ENCODE peak calls at places on chromosomes 7 and 10, in eight cellular contexts. One of them, this sample, is unnamed.

GRCh38 chr10:73892314-73893080 is 18.1 kb upstream of the CAMK2G start:
- DNase-seq in GM04503: no peak
- DNase-seq in RCC 7860: no peak
- DNase-seq in nephron progenitor cell: no peak
- DNase-seq in effector memory CD4-positive, alpha-beta T cell: no peak
- DNase-seq in KBM-7: no peak
- DNase-seq in activated CD4-positive, alpha-beta T cell treated with anti-CD3 and anti-CD28 coated beads for 36 hours: no peak
- DNase-seq in CD4-positive, alpha-beta memory T cell: no peak
- DNase-seq in this sample: no peak

GRCh38 chr10:90175161-90175681 is 473.8 kb downstream of the KIF20B start:
- DNase-seq in nephron progenitor cell: no peak
- DNase-seq in GM04503: no peak
- DNase-seq in KBM-7: no peak
- DNase-seq in CD4-positive, alpha-beta memory T cell: no peak
- DNase-seq in RCC 7860: no peak
- DNase-seq in activated CD4-positive, alpha-beta T cell treated with anti-CD3 and anti-CD28 coated beads for 36 hours: no peak
- DNase-seq in effector memory CD4-positive, alpha-beta T cell: no peak
- DNase-seq in this sample: peak; percentile 42

GRCh38 chr10:116045957-116046356 is 227.0 kb downstream of the GFRA1 start:
- DNase-seq in CD4-positive, alpha-beta memory T cell: no peak
- DNase-seq in effector memory CD4-positive, alpha-beta T cell: no peak
- DNase-seq in nephron progenitor cell: no peak
- DNase-seq in RCC 7860: no peak
- DNase-seq in GM04503: no peak
- DNase-seq in KBM-7: no peak
- DNase-seq in activated CD4-positive, alpha-beta T cell treated with anti-CD3 and anti-CD28 coated beads for 36 hours: no peak
- DNase-seq in this sample: no peak

GRCh38 chr7:92576296-92576695 is 13.9 kb downstream of the FAM133B start:
- DNase-seq in effector memory CD4-positive, alpha-beta T cell: no peak
- DNase-seq in RCC 7860: no peak
- DNase-seq in nephron progenitor cell: no peak
- DNase-seq in GM04503: no peak
- DNase-seq in CD4-positive, alpha-beta memory T cell: no peak
- DNase-seq in KBM-7: no peak
- DNase-seq in activated CD4-positive, alpha-beta T cell treated with anti-CD3 and anti-CD28 coated beads for 36 hours: no peak
- DNase-seq in this sample: no peak

GRCh38 chr7:105246195-105247078 is 142.3 kb downstream of the SRPK2 start:
- DNase-seq in nephron progenitor cell: no peak
- DNase-seq in activated CD4-positive, alpha-beta T cell treated with anti-CD3 and anti-CD28 coated beads for 36 hours: no peak
- DNase-seq in effector memory CD4-positive, alpha-beta T cell: no peak
- DNase-seq in KBM-7: no peak
- DNase-seq in RCC 7860: peak; percentile 36
- DNase-seq in GM04503: no peak
- DNase-seq in CD4-positive, alpha-beta memory T cell: no peak
- DNase-seq in this sample: no peak

GRCh38 chr7:132030883-132031282 is 474.5 kb upstream of the PODXL start:
- DNase-seq in GM04503: no peak
- DNase-seq in RCC 7860: no peak
- DNase-seq in KBM-7: no peak
- DNase-seq in nephron progenitor cell: no peak
- DNase-seq in CD4-positive, alpha-beta memory T cell: no peak
- DNase-seq in activated CD4-positive, alpha-beta T cell treated with anti-CD3 and anti-CD28 coated beads for 36 hours: no peak
- DNase-seq in effector memory CD4-positive, alpha-beta T cell: no peak
- DNase-seq in this sample: no peak

GRCh38 chr10:88473989-88474883 is 108.9 kb downstream of the RNLS start:
- DNase-seq in nephron progenitor cell: no peak
- DNase-seq in RCC 7860: no peak
- DNase-seq in GM04503: no peak
- DNase-seq in activated CD4-positive, alpha-beta T cell treated with anti-CD3 and anti-CD28 coated beads for 36 hours: no peak
- DNase-seq in effector memory CD4-positive, alpha-beta T cell: no peak
- DNase-seq in CD4-positive, alpha-beta memory T cell: no peak
- DNase-seq in KBM-7: no peak
- DNase-seq in this sample: peak; percentile 57

GRCh38 chr7:368651-369475 is 78.9 kb downstream of the FOXL3 start:
- DNase-seq in effector memory CD4-positive, alpha-beta T cell: no peak
- DNase-seq in GM04503: no peak
- DNase-seq in RCC 7860: no peak
- DNase-seq in activated CD4-positive, alpha-beta T cell treated with anti-CD3 and anti-CD28 coated beads for 36 hours: no peak
- DNase-seq in nephron progenitor cell: no peak
- DNase-seq in KBM-7: no peak
- DNase-seq in CD4-positive, alpha-beta memory T cell: peak; percentile 23
- DNase-seq in this sample: peak; percentile 98

GRCh38 chr7:112989531-112989930 is 97.1 kb downstream of the GPR85 start:
- DNase-seq in RCC 7860: no peak
- DNase-seq in KBM-7: no peak
- DNase-seq in CD4-positive, alpha-beta memory T cell: no peak
- DNase-seq in nephron progenitor cell: no peak
- DNase-seq in GM04503: no peak
- DNase-seq in activated CD4-positive, alpha-beta T cell treated with anti-CD3 and anti-CD28 coated beads for 36 hours: no peak
- DNase-seq in effector memory CD4-positive, alpha-beta T cell: no peak
- DNase-seq in this sample: no peak

This sample was measured in keratinocyte.